ENCODE peak calls at places on chromosomes 16 and 17, in six cellular contexts. D, C, T, I, X and R are unnamed samples.

GRCh38 chr17:9230346-9230745 is 209.0 kb downstream of the NTN1 start:
- DNase-seq in D (no peak), C (no peak), T (no peak), I (peak; percentile 46), X (no peak), R (no peak)

GRCh38 chr17:75853410-75853809 is 1.7 kb downstream of the WBP2 start:
- DNase-seq in D (no peak), C (no peak), T (no peak), I (no peak), X (no peak), R (no peak)

GRCh38 chr16:20660325-20660724 is 37.2 kb downstream of the ACSM1 start:
- DNase-seq in D (no peak), C (no peak), T (no peak), I (no peak), X (no peak), R (no peak)

GRCh38 chr17:83028851-83029250 is 50.6 kb upstream of the METRNL start:
- DNase-seq in D (no peak), C (no peak), T (no peak), I (no peak), X (no peak), R (no peak)

GRCh38 chr17:66087073-66087472 is 104.9 kb downstream of the CEP112 start:
- DNase-seq in D (no peak), C (no peak), T (no peak), I (no peak), X (no peak), R (no peak)

GRCh38 chr17:79977161-79977631 is 58.5 kb downstream of the TBC1D16 start:
- DNase-seq in D (no peak), C (no peak), T (no peak), I (no peak), X (no peak), R (no peak)

GRCh38 chr16:80912651-80913050 is 94.0 kb downstream of the CMC2 start:
- DNase-seq in D (no peak), C (no peak), T (no peak), I (no peak), X (no peak), R (no peak)

GRCh38 chr17:55895112-55895759 is 144.4 kb downstream of the PCTP start:
- DNase-seq in D (no peak), C (peak; percentile 53), T (no peak), I (no peak), X (no peak), R (no peak)

GRCh38 chr16:4684763-4685162 is 8.6 kb upstream of the NUDT16L1 start:
- DNase-seq in D (no peak), C (no peak), T (no peak), I (peak; percentile 62), X (no peak), R (no peak)

GRCh38 chr16:76114681-76115080 is 162.5 kb upstream of the CNTNAP4 start:
- DNase-seq in D (no peak), C (no peak), T (no peak), I (no peak), X (no peak), R (no peak)

GRCh38 chr17:44409309-44410028 is 20.0 kb upstream of the ITGA2B start:
- DNase-seq in D (no peak), C (no peak), T (no peak), I (no peak), X (no peak), R (no peak)

GRCh38 chr17:38917259-38917658 is 8.2 kb upstream of the LASP1NB start:
- DNase-seq in D (no peak), C (no peak), T (no peak), I (no peak), X (no peak), R (no peak)

GRCh38 chr17:49552070-49552751 is 23.5 kb upstream of the NXPH3 start:
- DNase-seq in D (no peak), C (no peak), T (no peak), I (no peak), X (no peak), R (no peak)

GRCh38 chr17:81870978-81871386 is at the start of gene ARHGDIA:
- DNase-seq in D (no peak), C (no peak), T (no peak), I (no peak), X (no peak), R (peak; percentile 43)

GRCh38 chr17:8421571-8421970 is 14.1 kb upstream of the NDEL1 start:
- DNase-seq in D (no peak), C (no peak), T (no peak), I (no peak), X (no peak), R (no peak)

GRCh38 chr17:79955961-79956735 is 79.5 kb downstream of the TBC1D16 start:
- DNase-seq in D (no peak), C (no peak), T (no peak), I (peak; percentile 23), X (no peak), R (peak; percentile 3)

GRCh38 chr17:79027274-79027924 is 3.4 kb downstream of the C1QTNF1 start:
- DNase-seq in D (peak; percentile 45), C (no peak), T (no peak), I (peak; percentile 47), X (no peak), R (no peak)